ENCODE peak calls at places on chromosomes 7 and 10, in eight cellular contexts. One of them, this sample, is unnamed.

GRCh38 chr10:45076847-45077246 is 76.1 kb downstream of the ZNF22 start:
- DNase-seq in activated CD4-positive, alpha-beta T cell treated with anti-CD3 and anti-CD28 coated beads for 1 hour: no peak
- DNase-seq in hypothalamus: no peak
- DNase-seq in sigmoid colon: no peak
- DNase-seq in mammary epithelial cell: no peak
- DNase-seq in HT1080: no peak
- DNase-seq in posterior vena cava: no peak
- DNase-seq in iris pigment epithelial cell: no peak
- DNase-seq in this sample: no peak

GRCh38 chr10:118729200-118729599 is 25.6 kb downstream of the CACUL1 start:
- DNase-seq in hypothalamus: no peak
- DNase-seq in posterior vena cava: no peak
- DNase-seq in activated CD4-positive, alpha-beta T cell treated with anti-CD3 and anti-CD28 coated beads for 1 hour: no peak
- DNase-seq in sigmoid colon: no peak
- DNase-seq in HT1080: no peak
- DNase-seq in iris pigment epithelial cell: no peak
- DNase-seq in mammary epithelial cell: no peak
- DNase-seq in this sample: no peak

GRCh38 chr10:8331387-8331786 is 276.9 kb downstream of the GATA3 start:
- DNase-seq in HT1080: no peak
- DNase-seq in sigmoid colon: no peak
- DNase-seq in activated CD4-positive, alpha-beta T cell treated with anti-CD3 and anti-CD28 coated beads for 1 hour: no peak
- DNase-seq in hypothalamus: no peak
- DNase-seq in posterior vena cava: no peak
- DNase-seq in mammary epithelial cell: no peak
- DNase-seq in iris pigment epithelial cell: no peak
- DNase-seq in this sample: peak; percentile 72

GRCh38 chr7:150855476-150856302 is 3.4 kb downstream of the AOC1 start:
- DNase-seq in posterior vena cava: no peak
- DNase-seq in HT1080: no peak
- DNase-seq in sigmoid colon: peak; percentile 22
- DNase-seq in mammary epithelial cell: peak; percentile 49
- DNase-seq in iris pigment epithelial cell: no peak
- DNase-seq in activated CD4-positive, alpha-beta T cell treated with anti-CD3 and anti-CD28 coated beads for 1 hour: no peak
- DNase-seq in hypothalamus: no peak
- DNase-seq in this sample: no peak

GRCh38 chr7:115078386-115078785 is 156.5 kb downstream of the MDFIC start:
- DNase-seq in sigmoid colon: no peak
- DNase-seq in HT1080: no peak
- DNase-seq in iris pigment epithelial cell: no peak
- DNase-seq in activated CD4-positive, alpha-beta T cell treated with anti-CD3 and anti-CD28 coated beads for 1 hour: no peak
- DNase-seq in mammary epithelial cell: no peak
- DNase-seq in posterior vena cava: no peak
- DNase-seq in hypothalamus: no peak
- DNase-seq in this sample: no peak

GRCh38 chr7:17132726-17133125 is 165.7 kb upstream of the AHR start:
- DNase-seq in HT1080: no peak
- DNase-seq in iris pigment epithelial cell: no peak
- DNase-seq in sigmoid colon: no peak
- DNase-seq in activated CD4-positive, alpha-beta T cell treated with anti-CD3 and anti-CD28 coated beads for 1 hour: no peak
- DNase-seq in hypothalamus: no peak
- DNase-seq in posterior vena cava: no peak
- DNase-seq in mammary epithelial cell: no peak
- DNase-seq in this sample: no peak

GRCh38 chr7:23689165-23689564 is 9.2 kb downstream of the FAM221A start:
- DNase-seq in sigmoid colon: no peak
- DNase-seq in activated CD4-positive, alpha-beta T cell treated with anti-CD3 and anti-CD28 coated beads for 1 hour: no peak
- DNase-seq in iris pigment epithelial cell: no peak
- DNase-seq in posterior vena cava: no peak
- DNase-seq in hypothalamus: no peak
- DNase-seq in mammary epithelial cell: no peak
- DNase-seq in HT1080: no peak
- DNase-seq in this sample: no peak

GRCh38 chr7:50822716-50823115 is 40.0 kb upstream of the GRB10 start:
- DNase-seq in mammary epithelial cell: no peak
- DNase-seq in posterior vena cava: no peak
- DNase-seq in HT1080: no peak
- DNase-seq in hypothalamus: no peak
- DNase-seq in iris pigment epithelial cell: peak; percentile 28
- DNase-seq in sigmoid colon: no peak
- DNase-seq in activated CD4-positive, alpha-beta T cell treated with anti-CD3 and anti-CD28 coated beads for 1 hour: no peak
- DNase-seq in this sample: no peak

GRCh38 chr7:49644402-49645166 is 128.9 kb upstream of the VWC2 start:
- DNase-seq in iris pigment epithelial cell: no peak
- DNase-seq in sigmoid colon: no peak
- DNase-seq in hypothalamus: no peak
- DNase-seq in mammary epithelial cell: no peak
- DNase-seq in HT1080: no peak
- DNase-seq in posterior vena cava: no peak
- DNase-seq in activated CD4-positive, alpha-beta T cell treated with anti-CD3 and anti-CD28 coated beads for 1 hour: no peak
- DNase-seq in this sample: no peak

GRCh38 chr10:11895108-11895466 is 71.9 kb downstream of the PROSER2 start:
- DNase-seq in hypothalamus: no peak
- DNase-seq in activated CD4-positive, alpha-beta T cell treated with anti-CD3 and anti-CD28 coated beads for 1 hour: no peak
- DNase-seq in sigmoid colon: no peak
- DNase-seq in HT1080: no peak
- DNase-seq in posterior vena cava: no peak
- DNase-seq in iris pigment epithelial cell: no peak
- DNase-seq in mammary epithelial cell: no peak
- DNase-seq in this sample: no peak

GRCh38 chr10:113651898-113652297 is 11.9 kb downstream of the NRAP start:
- DNase-seq in iris pigment epithelial cell: no peak
- DNase-seq in activated CD4-positive, alpha-beta T cell treated with anti-CD3 and anti-CD28 coated beads for 1 hour: no peak
- DNase-seq in posterior vena cava: no peak
- DNase-seq in sigmoid colon: no peak
- DNase-seq in HT1080: no peak
- DNase-seq in mammary epithelial cell: no peak
- DNase-seq in hypothalamus: no peak
- DNase-seq in this sample: no peak

GRCh38 chr10:69318087-69318996 is 40.0 kb downstream of the HK1 start:
- DNase-seq in activated CD4-positive, alpha-beta T cell treated with anti-CD3 and anti-CD28 coated beads for 1 hour: peak; percentile 83
- DNase-seq in mammary epithelial cell: peak; percentile 88
- DNase-seq in iris pigment epithelial cell: peak; percentile 73
- DNase-seq in HT1080: peak; percentile 82
- DNase-seq in posterior vena cava: peak; percentile 97
- DNase-seq in hypothalamus: peak; percentile 55
- DNase-seq in sigmoid colon: peak; percentile 96
- DNase-seq in this sample: peak; percentile 90

GRCh38 chr10:456486-456885 is 233.0 kb downstream of the DIP2C start:
- DNase-seq in activated CD4-positive, alpha-beta T cell treated with anti-CD3 and anti-CD28 coated beads for 1 hour: no peak
- DNase-seq in sigmoid colon: no peak
- DNase-seq in mammary epithelial cell: no peak
- DNase-seq in iris pigment epithelial cell: no peak
- DNase-seq in posterior vena cava: no peak
- DNase-seq in HT1080: no peak
- DNase-seq in hypothalamus: no peak
- DNase-seq in this sample: no peak

GRCh38 chr7:24970676-24971075 is 9.3 kb downstream of the OSBPL3 start:
- DNase-seq in hypothalamus: no peak
- DNase-seq in mammary epithelial cell: peak; percentile 69
- DNase-seq in sigmoid colon: no peak
- DNase-seq in posterior vena cava: no peak
- DNase-seq in activated CD4-positive, alpha-beta T cell treated with anti-CD3 and anti-CD28 coated beads for 1 hour: no peak
- DNase-seq in iris pigment epithelial cell: peak; percentile 59
- DNase-seq in HT1080: no peak
- DNase-seq in this sample: no peak

GRCh38 chr7:42736931-42737330 is 174.9 kb downstream of the C7orf25 start:
- DNase-seq in mammary epithelial cell: no peak
- DNase-seq in hypothalamus: no peak
- DNase-seq in iris pigment epithelial cell: peak; percentile 16
- DNase-seq in posterior vena cava: no peak
- DNase-seq in activated CD4-positive, alpha-beta T cell treated with anti-CD3 and anti-CD28 coated beads for 1 hour: no peak
- DNase-seq in HT1080: no peak
- DNase-seq in sigmoid colon: no peak
- DNase-seq in this sample: no peak

GRCh38 chr7:146773506-146773905 is 656.9 kb downstream of the CNTNAP2 start:
- DNase-seq in hypothalamus: no peak
- DNase-seq in sigmoid colon: no peak
- DNase-seq in HT1080: peak; percentile 62
- DNase-seq in mammary epithelial cell: no peak
- DNase-seq in posterior vena cava: no peak
- DNase-seq in iris pigment epithelial cell: peak; percentile 14
- DNase-seq in activated CD4-positive, alpha-beta T cell treated with anti-CD3 and anti-CD28 coated beads for 1 hour: no peak
- DNase-seq in this sample: no peak

GRCh38 chr7:38178695-38179344 is 775 bp downstream of the STARD3NL start:
- DNase-seq in sigmoid colon: no peak
- DNase-seq in HT1080: no peak
- DNase-seq in posterior vena cava: no peak
- DNase-seq in mammary epithelial cell: no peak
- DNase-seq in activated CD4-positive, alpha-beta T cell treated with anti-CD3 and anti-CD28 coated beads for 1 hour: no peak
- DNase-seq in hypothalamus: no peak
- DNase-seq in iris pigment epithelial cell: peak; percentile 56
- DNase-seq in this sample: no peak

GRCh38 chr10:61157182-61157581 is 213.2 kb upstream of the RHOBTB1 start:
- DNase-seq in hypothalamus: no peak
- DNase-seq in iris pigment epithelial cell: no peak
- DNase-seq in sigmoid colon: no peak
- DNase-seq in mammary epithelial cell: no peak
- DNase-seq in activated CD4-positive, alpha-beta T cell treated with anti-CD3 and anti-CD28 coated beads for 1 hour: no peak
- DNase-seq in HT1080: no peak
- DNase-seq in posterior vena cava: no peak
- DNase-seq in this sample: no peak

GRCh38 chr10:102773986-102774385 is 30.2 kb downstream of the WBP1L start:
- DNase-seq in HT1080: no peak
- DNase-seq in activated CD4-positive, alpha-beta T cell treated with anti-CD3 and anti-CD28 coated beads for 1 hour: no peak
- DNase-seq in iris pigment epithelial cell: peak; percentile 43
- DNase-seq in sigmoid colon: no peak
- DNase-seq in hypothalamus: no peak
- DNase-seq in posterior vena cava: peak; percentile 79
- DNase-seq in mammary epithelial cell: no peak
- DNase-seq in this sample: peak; percentile 59

GRCh38 chr10:17599089-17599488 is 18.1 kb downstream of the HACD1 start:
- DNase-seq in sigmoid colon: no peak
- DNase-seq in HT1080: peak; percentile 46
- DNase-seq in hypothalamus: no peak
- DNase-seq in iris pigment epithelial cell: peak; percentile 55
- DNase-seq in posterior vena cava: no peak
- DNase-seq in mammary epithelial cell: no peak
- DNase-seq in activated CD4-positive, alpha-beta T cell treated with anti-CD3 and anti-CD28 coated beads for 1 hour: no peak
- DNase-seq in this sample: no peak

GRCh38 chr7:47366960-47367359 is 215.0 kb downstream of the TNS3 start:
- DNase-seq in activated CD4-positive, alpha-beta T cell treated with anti-CD3 and anti-CD28 coated beads for 1 hour: no peak
- DNase-seq in mammary epithelial cell: no peak
- DNase-seq in HT1080: no peak
- DNase-seq in posterior vena cava: no peak
- DNase-seq in sigmoid colon: no peak
- DNase-seq in iris pigment epithelial cell: no peak
- DNase-seq in hypothalamus: no peak
- DNase-seq in this sample: no peak

GRCh38 chr7:14210075-14210474 is 220.6 kb upstream of the ETV1 start:
- DNase-seq in activated CD4-positive, alpha-beta T cell treated with anti-CD3 and anti-CD28 coated beads for 1 hour: no peak
- DNase-seq in iris pigment epithelial cell: no peak
- DNase-seq in posterior vena cava: no peak
- DNase-seq in sigmoid colon: no peak
- DNase-seq in hypothalamus: no peak
- DNase-seq in mammary epithelial cell: no peak
- DNase-seq in HT1080: no peak
- DNase-seq in this sample: no peak

GRCh38 chr7:88328787-88329186 is 22.1 kb upstream of the STEAP4 start:
- DNase-seq in activated CD4-positive, alpha-beta T cell treated with anti-CD3 and anti-CD28 coated beads for 1 hour: no peak
- DNase-seq in HT1080: peak; percentile 12
- DNase-seq in hypothalamus: no peak
- DNase-seq in mammary epithelial cell: peak; percentile 35
- DNase-seq in posterior vena cava: no peak
- DNase-seq in iris pigment epithelial cell: peak; percentile 8
- DNase-seq in sigmoid colon: no peak
- DNase-seq in this sample: no peak

GRCh38 chr10:80964179-80964578 is 426.5 kb downstream of the SH2D4B start:
- DNase-seq in iris pigment epithelial cell: no peak
- DNase-seq in mammary epithelial cell: no peak
- DNase-seq in posterior vena cava: no peak
- DNase-seq in hypothalamus: no peak
- DNase-seq in HT1080: no peak
- DNase-seq in activated CD4-positive, alpha-beta T cell treated with anti-CD3 and anti-CD28 coated beads for 1 hour: no peak
- DNase-seq in sigmoid colon: no peak
- DNase-seq in this sample: no peak

GRCh38 chr10:5584895-5585516 is 60.2 kb downstream of the CALML3 start:
- DNase-seq in activated CD4-positive, alpha-beta T cell treated with anti-CD3 and anti-CD28 coated beads for 1 hour: no peak
- DNase-seq in sigmoid colon: peak; percentile 52
- DNase-seq in iris pigment epithelial cell: peak; percentile 95
- DNase-seq in hypothalamus: no peak
- DNase-seq in posterior vena cava: peak; percentile 66
- DNase-seq in HT1080: peak; percentile 77
- DNase-seq in mammary epithelial cell: peak; percentile 100
- DNase-seq in this sample: no peak

GRCh38 chr10:79051766-79052165 is 17.0 kb upstream of the ZMIZ1 start:
- DNase-seq in HT1080: no peak
- DNase-seq in posterior vena cava: peak; percentile 67
- DNase-seq in hypothalamus: no peak
- DNase-seq in sigmoid colon: peak; percentile 64
- DNase-seq in activated CD4-positive, alpha-beta T cell treated with anti-CD3 and anti-CD28 coated beads for 1 hour: no peak
- DNase-seq in iris pigment epithelial cell: no peak
- DNase-seq in mammary epithelial cell: no peak
- DNase-seq in this sample: no peak

GRCh38 chr7:36306722-36307121 is 82.9 kb upstream of the ANLN start:
- DNase-seq in mammary epithelial cell: no peak
- DNase-seq in hypothalamus: no peak
- DNase-seq in activated CD4-positive, alpha-beta T cell treated with anti-CD3 and anti-CD28 coated beads for 1 hour: no peak
- DNase-seq in posterior vena cava: no peak
- DNase-seq in sigmoid colon: no peak
- DNase-seq in iris pigment epithelial cell: no peak
- DNase-seq in HT1080: no peak
- DNase-seq in this sample: no peak

GRCh38 chr7:29077854-29078253 is 68.5 kb downstream of the CPVL start:
- DNase-seq in mammary epithelial cell: no peak
- DNase-seq in sigmoid colon: no peak
- DNase-seq in activated CD4-positive, alpha-beta T cell treated with anti-CD3 and anti-CD28 coated beads for 1 hour: no peak
- DNase-seq in posterior vena cava: no peak
- DNase-seq in hypothalamus: no peak
- DNase-seq in HT1080: peak; percentile 17
- DNase-seq in iris pigment epithelial cell: no peak
- DNase-seq in this sample: no peak

GRCh38 chr7:5283421-5284303 is 919 bp downstream of the SLC29A4 start:
- DNase-seq in sigmoid colon: no peak
- DNase-seq in mammary epithelial cell: no peak
- DNase-seq in posterior vena cava: no peak
- DNase-seq in iris pigment epithelial cell: no peak
- DNase-seq in hypothalamus: no peak
- DNase-seq in HT1080: no peak
- DNase-seq in activated CD4-positive, alpha-beta T cell treated with anti-CD3 and anti-CD28 coated beads for 1 hour: no peak
- DNase-seq in this sample: no peak

GRCh38 chr7:7202375-7202720 is 20.0 kb downstream of the C1GALT1 start:
- DNase-seq in HT1080: no peak
- DNase-seq in hypothalamus: no peak
- DNase-seq in sigmoid colon: no peak
- DNase-seq in activated CD4-positive, alpha-beta T cell treated with anti-CD3 and anti-CD28 coated beads for 1 hour: no peak
- DNase-seq in mammary epithelial cell: no peak
- DNase-seq in iris pigment epithelial cell: no peak
- DNase-seq in posterior vena cava: no peak
- DNase-seq in this sample: no peak

GRCh38 chr10:2926918-2927660 is 140.3 kb upstream of the PFKP start:
- DNase-seq in sigmoid colon: no peak
- DNase-seq in hypothalamus: no peak
- DNase-seq in activated CD4-positive, alpha-beta T cell treated with anti-CD3 and anti-CD28 coated beads for 1 hour: no peak
- DNase-seq in posterior vena cava: no peak
- DNase-seq in mammary epithelial cell: no peak
- DNase-seq in HT1080: no peak
- DNase-seq in iris pigment epithelial cell: no peak
- DNase-seq in this sample: no peak

GRCh38 chr10:72270607-72271281 is 3.0 kb upstream of the DDIT4 start:
- DNase-seq in HT1080: no peak
- DNase-seq in posterior vena cava: no peak
- DNase-seq in sigmoid colon: no peak
- DNase-seq in activated CD4-positive, alpha-beta T cell treated with anti-CD3 and anti-CD28 coated beads for 1 hour: no peak
- DNase-seq in iris pigment epithelial cell: no peak
- DNase-seq in hypothalamus: no peak
- DNase-seq in mammary epithelial cell: peak; percentile 46
- DNase-seq in this sample: no peak

GRCh38 chr7:104814126-104814525 is 199.9 kb upstream of the KMT2E start:
- DNase-seq in mammary epithelial cell: no peak
- DNase-seq in iris pigment epithelial cell: no peak
- DNase-seq in activated CD4-positive, alpha-beta T cell treated with anti-CD3 and anti-CD28 coated beads for 1 hour: no peak
- DNase-seq in hypothalamus: no peak
- DNase-seq in sigmoid colon: no peak
- DNase-seq in HT1080: no peak
- DNase-seq in posterior vena cava: no peak
- DNase-seq in this sample: no peak

GRCh38 chr10:79285315-79286185 is 61.7 kb upstream of the PPIF start:
- DNase-seq in activated CD4-positive, alpha-beta T cell treated with anti-CD3 and anti-CD28 coated beads for 1 hour: no peak
- DNase-seq in hypothalamus: no peak
- DNase-seq in sigmoid colon: no peak
- DNase-seq in iris pigment epithelial cell: no peak
- DNase-seq in HT1080: no peak
- DNase-seq in posterior vena cava: no peak
- DNase-seq in mammary epithelial cell: no peak
- DNase-seq in this sample: no peak

This sample was measured in CD4-positive, alpha-beta memory T cell.